ENCODE peak calls at places on chromosomes 12 and 14, in six cellular contexts. U is vagina, L is AG04450, H is GM23248, F is cardiac fibroblast, P is astrocyte. Y is an unnamed sample.

GRCh38 chr14:94827711-94828505 is 58.0 kb upstream of the GSC start:
- DNase-seq in U (no peak), F (no peak), L (no peak), P (no peak), H (no peak), Y (no peak)

GRCh38 chr12:13275366-13275765 is 78.8 kb downstream of the EMP1 start:
- DNase-seq in H (no peak), U (no peak), P (no peak), F (peak; percentile 26), L (no peak), Y (no peak)

GRCh38 chr12:44875954-44876553 is at the start of gene NELL2:
- DNase-seq in P (peak; percentile 13), U (no peak), F (peak; percentile 16), H (peak; percentile 41), L (no peak), Y (no peak)

GRCh38 chr12:642633-643477 is 20.4 kb downstream of the NINJ2 start:
- DNase-seq in L (no peak), F (peak; percentile 54), U (no peak), P (peak; percentile 42), H (peak; percentile 80), Y (peak; percentile 81)

GRCh38 chr12:84874125-84874824 is 38.3 kb downstream of the SLC6A15 start:
- DNase-seq in U (no peak), L (peak; percentile 13), H (peak; percentile 77), F (peak; percentile 81), P (peak; percentile 21), Y (peak; percentile 44)

GRCh38 chr14:89794096-89794495 is 160.4 kb downstream of the EFCAB11 start:
- DNase-seq in U (no peak), P (no peak), H (peak; percentile 53), F (peak; percentile 40), L (no peak), Y (no peak)

GRCh38 chr14:94768521-94769412 is 1.1 kb downstream of the GSC start:
- DNase-seq in H (peak; percentile 63), U (no peak), L (no peak), P (no peak), F (peak; percentile 27), Y (peak; percentile 49)

GRCh38 chr12:21502164-21502496 is 541 bp downstream of the GOLT1B start:
- DNase-seq in H (peak; percentile 79), F (peak; percentile 42), U (no peak), L (no peak), P (peak; percentile 41), Y (peak; percentile 23)

GRCh38 chr12:37546206-37546605 is 770.4 kb upstream of the ALG10B start:
- DNase-seq in L (no peak), F (no peak), U (no peak), H (no peak), P (no peak), Y (no peak)

GRCh38 chr14:95045836-95046430 is 111.4 kb downstream of the DICER1 start:
- DNase-seq in H (no peak), U (peak; percentile 75), F (no peak), P (no peak), L (no peak), Y (no peak)

GRCh38 chr14:105484069-105484996 is 2.4 kb upstream of the CRIP1 start:
- DNase-seq in H (peak; percentile 86), F (peak; percentile 36), P (no peak), U (no peak), L (no peak), Y (no peak)

GRCh38 chr12:121576851-121577391 is 3.9 kb downstream of the KDM2B start:
- DNase-seq in L (peak; percentile 81), U (no peak), P (peak; percentile 85), F (peak; percentile 89), H (peak; percentile 91), Y (no peak)

GRCh38 chr14:55556929-55557623 is 22.9 kb upstream of the KTN1 start:
- DNase-seq in L (peak; percentile 67), P (peak; percentile 95), U (no peak), H (peak; percentile 87), F (peak; percentile 77), Y (no peak)

GRCh38 chr12:77537648-77538047 is 293.0 kb upstream of the NAV3 start:
- DNase-seq in F (no peak), P (no peak), H (peak; percentile 12), L (no peak), U (no peak), Y (no peak)

GRCh38 chr12:52391618-52392002 is 6.2 kb upstream of the KRT84 start:
- DNase-seq in F (peak; percentile 16), H (peak; percentile 38), P (no peak), L (no peak), U (no peak), Y (no peak)

GRCh38 chr12:101823891-101824290 is 6.9 kb downstream of the GNPTAB start:
- DNase-seq in F (no peak), U (no peak), H (peak; percentile 22), L (no peak), P (no peak), Y (peak; percentile 96)

GRCh38 chr12:71947645-71948105 is 9.0 kb downstream of the TPH2 start:
- DNase-seq in P (peak; percentile 54), F (peak; percentile 47), H (peak; percentile 79), U (no peak), L (peak; percentile 46), Y (no peak)

GRCh38 chr12:46983959-46984833 is 95.2 kb upstream of the PCED1B start:
- DNase-seq in L (peak; percentile 29), U (no peak), P (no peak), F (peak; percentile 77), H (peak; percentile 82), Y (peak; percentile 52)

GRCh38 chr12:31570880-31571279 is 20.1 kb downstream of the DENND5B start:
- DNase-seq in F (no peak), L (no peak), P (no peak), H (no peak), U (no peak), Y (no peak)

GRCh38 chr12:76242813-76243540 is 105.2 kb downstream of the BBS10 start:
- DNase-seq in H (peak; percentile 93), P (peak; percentile 66), L (no peak), U (no peak), F (peak; percentile 65), Y (no peak)

GRCh38 chr14:72450473-72451044 is 443.3 kb downstream of the DPF3 start:
- DNase-seq in L (no peak), U (no peak), P (no peak), H (no peak), F (no peak), Y (no peak)

GRCh38 chr12:57247041-57247440 is 3.9 kb downstream of the STAC3 start:
- DNase-seq in H (no peak), L (no peak), P (no peak), U (no peak), F (no peak), Y (no peak)

DNA sequence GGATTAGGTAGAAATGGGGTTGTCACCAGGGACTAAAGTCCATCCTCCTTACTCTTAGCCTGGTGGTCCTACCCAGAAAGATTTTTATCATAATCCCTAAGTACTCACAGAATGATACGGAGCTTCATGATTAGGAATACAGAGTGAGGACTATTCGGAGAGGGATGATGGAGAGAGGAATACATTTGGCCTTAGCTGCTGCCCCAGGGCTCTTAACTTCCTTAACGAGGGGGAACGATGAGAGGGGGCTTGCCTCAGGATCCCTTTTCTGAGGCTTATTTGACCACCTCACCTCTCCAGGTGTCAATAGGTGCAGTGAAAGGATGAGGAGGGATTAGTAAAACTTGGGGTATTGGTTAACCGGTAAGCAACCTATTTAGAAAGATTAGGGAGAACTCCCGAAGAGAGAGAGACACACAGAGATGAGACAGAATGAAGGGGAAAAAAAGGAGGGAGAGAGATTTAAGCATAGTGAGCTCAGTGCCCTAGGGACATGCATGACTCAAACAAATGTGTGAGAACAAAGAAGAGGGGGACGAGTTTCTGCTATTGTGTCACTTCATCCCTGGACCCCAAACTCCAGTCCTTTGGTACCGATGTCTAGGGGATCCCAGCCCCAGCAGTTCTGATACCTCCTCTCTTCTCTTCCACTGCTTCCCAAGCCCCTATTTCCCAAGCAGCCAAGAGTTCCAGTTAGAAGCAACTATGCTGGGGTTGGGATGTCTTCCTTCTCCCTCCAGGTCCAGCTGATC is 1.1 kb downstream of the NFE2 start:
- DNase-seq in P (no peak), L (no peak), F (peak; percentile 70), H (peak; percentile 76), U (no peak), Y (no peak)
- H3K4me3 ChIP-seq in P (no peak overlapping the region), L (no peak overlapping the region), F (no peak overlapping the region), H (no peak overlapping the region), U (no peak overlapping the region), Y (no peak overlapping the region)

DNA sequence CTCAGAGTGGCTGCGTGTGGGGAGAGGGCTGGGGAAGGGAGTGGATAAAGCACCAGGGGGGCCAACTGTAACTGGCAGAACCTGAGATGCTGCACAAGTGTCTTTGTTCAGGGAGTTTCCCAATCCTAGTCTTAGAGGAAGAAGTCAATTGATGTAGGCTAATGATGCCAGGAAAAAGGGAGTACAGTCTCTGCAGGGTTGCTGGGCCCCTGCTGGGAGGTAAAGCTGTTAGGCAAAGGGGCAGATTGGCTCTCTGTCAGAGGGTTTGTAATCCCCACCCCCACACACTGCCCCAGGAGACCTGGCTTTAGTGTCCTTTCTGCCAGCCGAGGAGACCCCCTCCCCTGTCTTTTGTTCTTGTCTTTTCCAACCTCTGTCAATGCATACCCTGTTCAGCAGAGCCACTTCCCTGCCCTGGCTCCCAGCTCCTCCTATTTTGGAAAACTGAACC is 178.4 kb downstream of the KCNA5 start:
- DNase-seq in F (no peak), P (no peak), U (no peak), H (no peak), L (no peak), Y (no peak)
- H3K4me3 ChIP-seq in F (no peak overlapping the region), P (no peak overlapping the region), U (no peak overlapping the region), H (no peak overlapping the region), L (no peak overlapping the region), Y (no peak overlapping the region)

DNA sequence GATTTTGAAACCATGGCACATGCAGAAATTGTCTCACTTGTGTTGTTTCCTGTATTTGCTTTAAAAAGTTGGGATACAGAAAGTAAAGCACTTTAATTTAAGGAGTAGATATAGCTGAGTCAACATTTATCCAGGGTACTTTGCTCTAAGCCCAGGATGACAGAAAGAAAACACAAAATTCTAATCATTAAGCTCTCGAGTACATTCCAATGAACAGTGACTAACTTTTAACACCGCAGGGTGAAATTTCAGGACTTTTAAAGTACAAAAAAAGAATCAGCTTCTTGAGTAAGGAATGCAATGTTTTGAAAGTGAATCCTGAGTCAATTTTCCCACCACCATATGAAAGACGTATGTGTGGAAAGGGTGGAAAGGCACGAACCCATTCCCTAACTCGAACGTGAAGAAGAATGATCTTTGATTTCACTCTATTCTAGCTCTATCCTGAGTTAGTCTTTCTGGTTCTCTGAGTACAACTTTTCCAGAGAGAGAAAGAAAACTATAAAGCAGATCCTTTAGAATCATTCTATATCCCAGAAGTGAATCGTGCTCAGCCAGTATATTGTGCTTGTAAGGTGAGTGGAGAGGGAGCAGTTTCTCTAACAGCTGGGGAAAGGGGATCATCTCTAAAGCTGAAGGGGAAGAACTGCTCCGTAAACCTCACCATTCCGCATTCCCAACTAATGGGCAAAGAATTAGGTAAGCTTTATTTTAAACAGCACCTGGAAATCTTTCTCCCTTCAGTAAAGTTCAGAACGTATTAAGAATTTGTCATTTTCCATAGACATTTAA is 779.0 kb upstream of the FLRT2 start:
- DNase-seq in P (peak; percentile 60), U (no peak), F (peak; percentile 33), H (no peak), L (peak; percentile 18), Y (no peak)
- H3K4me3 ChIP-seq in P (no peak overlapping the region), U (no peak overlapping the region), F (no peak overlapping the region), H (no peak overlapping the region), L (no peak overlapping the region), Y (no peak overlapping the region)

DNA sequence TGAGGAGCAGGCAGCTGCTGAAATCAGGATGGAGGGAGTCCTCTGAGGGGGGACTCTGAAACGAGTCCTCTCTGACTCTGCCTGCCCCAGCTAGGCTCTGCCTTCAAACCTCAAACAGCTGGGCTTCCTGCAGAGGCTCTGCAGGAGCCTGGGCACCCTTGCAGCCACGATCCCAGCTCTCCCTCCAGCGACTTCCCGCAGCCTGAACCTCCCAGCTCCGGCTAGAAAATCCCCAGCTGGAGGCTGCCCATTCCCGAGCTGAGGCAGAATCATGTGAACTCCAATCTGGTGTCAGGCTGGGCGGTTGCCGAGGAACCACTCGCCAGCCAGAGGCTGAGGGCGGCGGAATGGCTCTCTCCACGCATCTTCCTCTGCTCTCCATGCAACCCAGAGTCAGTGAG is at the start of gene GPR68:
- DNase-seq in L (peak; percentile 46), U (no peak), F (peak; percentile 50), P (peak; percentile 69), H (peak; percentile 92), Y (peak; percentile 85)
- H3K4me3 ChIP-seq in L (peak within 1 kb of the TSS; percentile 31), U (peak within 1 kb of the TSS; percentile 9), F (no peak within 1 kb of the TSS), P (no peak within 1 kb of the TSS), H (peak within 1 kb of the TSS; percentile 70), Y (peak within 1 kb of the TSS; percentile 53)